ENCODE peak calls at places on chromosomes 5 and 9, in eight cellular contexts. Q is cardiac septum; J is midbrain; W is breast epithelium; A is psoas muscle; E is activated naive CD4-positive, alpha-beta T cell treated with anti-CD3 and anti-CD28 coated beads, Interleukin-2, amount 10 ng/mL, durations not matched to agents 7 days and 5 days; R is HuH-7.5; O is Kasumi-1. G is an unnamed sample.

GRCh38 chr5:61167382-61167781 is 5.1 kb upstream of the SMIM15 start:
- DNase-seq in Q (no peak), J (peak), W (no peak), A (no peak), E (no peak), R (no peak), O (peak), G (peak)

GRCh38 chr9:137241490-137242328 is 622 bp downstream of the TUBB4B start:
- DNase-seq in Q (peak), J (no peak), W (no peak), A (peak), E (peak), R (no peak), O (no peak), G (peak)

GRCh38 chr9:108776920-108777650 is 78.7 kb downstream of the ACTL7B start:
- DNase-seq in Q (no peak), J (no peak), W (no peak), A (no peak), E (no peak), R (no peak), O (peak), G (no peak)

GRCh38 chr5:502325-503079 is 21.7 kb downstream of the SLC9A3 start:
- DNase-seq in Q (no peak), J (no peak), W (no peak), A (no peak), E (no peak), R (no peak), O (no peak), G (no peak)

GRCh38 chr5:154220625-154221024 is 30.1 kb downstream of the GALNT10 start:
- DNase-seq in Q (no peak), J (no peak), W (no peak), A (no peak), E (no peak), R (no peak), O (no peak), G (no peak)

GRCh38 chr9:800561-800960 is 40.9 kb upstream of the DMRT1 start:
- DNase-seq in Q (no peak), J (no peak), W (no peak), A (no peak), E (no peak), R (no peak), O (no peak), G (no peak)

GRCh38 chr5:16037121-16037520 is 142.5 kb downstream of the MARCHF11 start:
- DNase-seq in Q (no peak), J (no peak), W (no peak), A (no peak), E (no peak), R (no peak), O (no peak), G (no peak)

GRCh38 chr5:32760091-32760509 is 49.0 kb downstream of the NPR3 start:
- DNase-seq in Q (no peak), J (no peak), W (no peak), A (no peak), E (no peak), R (no peak), O (no peak), G (no peak)

GRCh38 chr9:129898205-129898604 is 62.9 kb downstream of the USP20 start:
- DNase-seq in Q (no peak), J (no peak), W (no peak), A (no peak), E (no peak), R (no peak), O (no peak), G (no peak)

GRCh38 chr5:175856408-175856807 is 15.0 kb upstream of the CPLX2 start:
- DNase-seq in Q (no peak), J (no peak), W (no peak), A (peak), E (no peak), R (no peak), O (no peak), G (no peak)

GRCh38 chr5:57175586-57175985 is 1.7 kb downstream of the GPBP1 start:
- DNase-seq in Q (no peak), J (peak), W (no peak), A (no peak), E (peak), R (no peak), O (peak), G (peak)

GRCh38 chr5:73591698-73592501 is 26.4 kb downstream of the UTP15 start:
- DNase-seq in Q (no peak), J (no peak), W (no peak), A (no peak), E (no peak), R (no peak), O (no peak), G (no peak)

GRCh38 chr5:110439280-110439679 is 287.2 kb downstream of the TMEM232 start:
- DNase-seq in Q (no peak), J (no peak), W (no peak), A (no peak), E (no peak), R (no peak), O (no peak), G (no peak)

GRCh38 chr5:147578228-147579024 is 68.6 kb upstream of the DPYSL3 start:
- DNase-seq in Q (no peak), J (peak), W (no peak), A (no peak), E (no peak), R (no peak), O (peak), G (no peak)